ENCODE peak calls at places on chromosome 15, in five cellular contexts. C, Z, E, Y and R are unnamed samples.

GRCh38 chr15:92899910-92900711 is at the start of gene CHD2:
- DNase-seq in C (peak), Z (peak), E (peak), Y (peak), R (peak)

GRCh38 chr15:72195101-72195511 is 2.5 kb downstream of the GRAMD2A start:
- DNase-seq in C (no peak), Z (no peak), E (no peak), Y (peak), R (no peak)

GRCh38 chr15:92068121-92068520 is 214.6 kb downstream of the SLCO3A1 start:
- DNase-seq in C (no peak), Z (no peak), E (no peak), Y (no peak), R (no peak)

GRCh38 chr15:78880242-78880533 is 7.5 kb downstream of the MORF4L1 start:
- DNase-seq in C (peak), Z (no peak), E (no peak), Y (no peak), R (no peak)

GRCh38 chr15:45268135-45268534 is 16.1 kb downstream of the SLC28A2 start:
- DNase-seq in C (no peak), Z (no peak), E (no peak), Y (no peak), R (no peak)

GRCh38 chr15:72141171-72142084 is 23.2 kb downstream of the SENP8 start:
- DNase-seq in C (no peak), Z (no peak), E (peak), Y (no peak), R (no peak)

GRCh38 chr15:40755821-40756220 is 767 bp upstream of the RMDN3 start:
- DNase-seq in C (no peak), Z (no peak), E (no peak), Y (no peak), R (no peak)

GRCh38 chr15:34754674-34755418 is at the start of gene GJD2:
- DNase-seq in C (no peak), Z (no peak), E (no peak), Y (no peak), R (no peak)

GRCh38 chr15:35256555-35256954 is 171.5 kb upstream of the NANOGP8 start:
- DNase-seq in C (no peak), Z (no peak), E (no peak), Y (no peak), R (no peak)

GRCh38 chr15:75232252-75232813 is 25.8 kb upstream of the GOLGA6C start:
- DNase-seq in C (no peak), Z (no peak), E (no peak), Y (no peak), R (no peak)